ENCODE peak calls at places on chromosome 9, in eight cellular contexts. Y is cardiac fibroblast; C is CD8-positive, alpha-beta T cell; H is GM12865; N is NB4; U is cardiac muscle cell; T is MCF 10A; A is AG04450. E is an unnamed sample.

GRCh38 chr9:89247431-89248370 is 63.3 kb upstream of the CKS2 start:
- DNase-seq in Y (peak; percentile 56), C (no peak), A (no peak), H (no peak), U (no peak), T (peak; percentile 58), N (peak; percentile 11), E (no peak)

GRCh38 chr9:91134608-91135007 is 227.1 kb downstream of the AUH start:
- DNase-seq in U (no peak), A (no peak), H (no peak), C (no peak), N (no peak), T (no peak), Y (no peak), E (no peak)

GRCh38 chr9:104586496-104587180 is 12.6 kb downstream of the OR13C5 start:
- DNase-seq in T (peak; percentile 63), N (no peak), U (no peak), A (no peak), Y (peak; percentile 54), C (no peak), H (no peak), E (no peak)

GRCh38 chr9:129175515-129175824 is 2.6 kb downstream of the IER5L start:
- DNase-seq in Y (no peak), H (no peak), N (no peak), U (no peak), A (no peak), T (no peak), C (no peak), E (no peak)

GRCh38 chr9:5857928-5858327 is 25.0 kb upstream of the ERMP1 start:
- DNase-seq in T (no peak), A (no peak), H (no peak), C (no peak), Y (no peak), U (no peak), N (peak; percentile 86), E (no peak)

GRCh38 chr9:96383165-96383939 is at the start of gene SLC35D2:
- DNase-seq in H (peak; percentile 35), Y (peak; percentile 55), C (peak; percentile 1), A (no peak), N (no peak), T (peak; percentile 63), U (peak; percentile 83), E (peak; percentile 75)

GRCh38 chr9:96256800-96257199 is 45.2 kb downstream of the HSD17B3 start:
- DNase-seq in C (no peak), N (peak; percentile 60), A (no peak), H (no peak), Y (no peak), T (peak; percentile 87), U (no peak), E (no peak)

GRCh38 chr9:126317513-126317912 is 9.1 kb upstream of the MVB12B start:
- DNase-seq in H (no peak), N (peak; percentile 62), T (no peak), C (peak; percentile 40), A (no peak), Y (peak; percentile 16), U (no peak), E (no peak)

GRCh38 chr9:133371261-133371711 is 4.6 kb downstream of the SURF4 start:
- DNase-seq in N (peak; percentile 59), A (no peak), H (no peak), T (no peak), Y (no peak), U (no peak), C (peak; percentile 52), E (no peak)

GRCh38 chr9:70563437-70564204 is 149.2 kb upstream of the KLF9 start:
- DNase-seq in N (peak; percentile 76), H (peak; percentile 86), C (peak; percentile 24), T (no peak), A (no peak), Y (peak; percentile 60), U (no peak), E (no peak)

GRCh38 chr9:128901379-128901778 is 19.4 kb upstream of the PHYHD1 start:
- DNase-seq in N (no peak), A (no peak), C (no peak), H (no peak), T (no peak), U (no peak), Y (no peak), E (no peak)

GRCh38 chr9:125650271-125650737 is 56.7 kb downstream of the MAPKAP1 start:
- DNase-seq in U (no peak), H (peak; percentile 93), T (peak; percentile 66), Y (peak; percentile 91), A (no peak), C (no peak), N (peak; percentile 86), E (no peak)

GRCh38 chr9:107131108-107131799 is 151.8 kb upstream of the RAD23B start:
- DNase-seq in C (no peak), T (no peak), H (no peak), U (no peak), A (no peak), Y (no peak), N (no peak), E (no peak)

GRCh38 chr9:136606687-136607333 is 55.9 kb upstream of the EGFL7 start:
- DNase-seq in A (no peak), Y (no peak), N (no peak), U (no peak), C (no peak), H (no peak), T (no peak), E (no peak)

GRCh38 chr9:111720170-111720569 is 58.8 kb downstream of the GNG10 start:
- DNase-seq in H (no peak), A (no peak), C (no peak), T (no peak), U (no peak), N (peak; percentile 3), Y (no peak), E (no peak)

GRCh38 chr9:134886413-134886913 is 5.9 kb downstream of the FCN2 start:
- DNase-seq in A (no peak), H (no peak), U (no peak), C (no peak), Y (no peak), N (no peak), T (no peak), E (no peak)

GRCh38 chr9:104682642-104683041 is 11.7 kb upstream of the OR13D1 start:
- DNase-seq in C (no peak), U (peak; percentile 56), H (peak; percentile 54), N (peak; percentile 66), A (peak; percentile 4), Y (peak; percentile 78), T (peak; percentile 78), E (peak; percentile 4)

GRCh38 chr9:109556786-109557185 is 58.7 kb upstream of the PTPN3 start:
- DNase-seq in A (no peak), T (no peak), N (no peak), H (no peak), U (no peak), C (no peak), Y (no peak), E (no peak)

GRCh38 chr9:109557481-109557880 is 59.4 kb upstream of the PTPN3 start:
- DNase-seq in N (no peak), U (no peak), Y (no peak), T (peak; percentile 60), H (no peak), C (no peak), A (no peak), E (no peak)

GRCh38 chr9:109558718-109559151 is 60.6 kb upstream of the PTPN3 start:
- DNase-seq in A (no peak), U (no peak), H (no peak), C (no peak), Y (no peak), T (peak; percentile 30), N (no peak), E (no peak)

GRCh38 chr9:109561137-109561536 is 63.0 kb upstream of the PTPN3 start:
- DNase-seq in N (no peak), T (no peak), A (no peak), U (no peak), H (no peak), Y (no peak), C (no peak), E (no peak)

DNA sequence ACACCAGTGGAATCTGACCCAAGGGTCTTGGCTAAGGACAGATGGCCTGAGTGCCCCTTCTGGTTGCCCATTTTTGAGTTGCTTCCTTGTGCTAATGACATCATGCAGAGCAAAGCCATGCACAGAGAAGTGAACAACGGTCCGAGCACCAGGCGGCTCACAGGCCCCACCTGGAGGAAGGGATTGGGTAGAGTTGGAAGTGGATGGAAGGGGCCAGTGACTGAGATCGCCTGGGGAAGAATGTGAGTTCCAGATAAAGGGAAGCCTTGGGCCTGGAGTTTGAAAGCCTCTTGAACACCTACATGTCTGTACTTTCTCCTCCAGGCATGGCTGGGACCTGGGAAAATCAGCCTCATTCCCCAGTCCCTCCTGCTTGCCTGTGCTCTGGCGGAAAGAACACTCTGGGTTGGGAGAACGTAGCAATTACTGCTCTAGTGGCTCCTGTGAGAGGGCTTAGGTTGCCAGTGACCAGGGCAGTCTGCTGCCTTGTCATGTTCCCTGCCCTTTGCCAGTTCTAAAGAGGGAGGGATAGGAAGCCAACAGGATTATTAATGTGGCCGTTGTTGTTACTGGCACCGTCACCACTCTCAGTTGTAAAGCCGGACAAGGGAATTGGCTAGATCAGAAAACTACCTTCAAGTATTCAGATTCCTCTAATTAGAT is 62.5 kb upstream of the PTPN3 start:
- DNase-seq in T (no peak), Y (no peak), H (no peak), N (peak; percentile 20), U (peak; percentile 26), A (no peak), C (no peak), E (no peak)
- TF ChIP-seq CTCF in T (no peak), Y (no peak), H (no peak), N (peak; percentile 9), U (peak; percentile 7), A (peak; percentile 24), C (no peak), E (peak; percentile 17)

DNA sequence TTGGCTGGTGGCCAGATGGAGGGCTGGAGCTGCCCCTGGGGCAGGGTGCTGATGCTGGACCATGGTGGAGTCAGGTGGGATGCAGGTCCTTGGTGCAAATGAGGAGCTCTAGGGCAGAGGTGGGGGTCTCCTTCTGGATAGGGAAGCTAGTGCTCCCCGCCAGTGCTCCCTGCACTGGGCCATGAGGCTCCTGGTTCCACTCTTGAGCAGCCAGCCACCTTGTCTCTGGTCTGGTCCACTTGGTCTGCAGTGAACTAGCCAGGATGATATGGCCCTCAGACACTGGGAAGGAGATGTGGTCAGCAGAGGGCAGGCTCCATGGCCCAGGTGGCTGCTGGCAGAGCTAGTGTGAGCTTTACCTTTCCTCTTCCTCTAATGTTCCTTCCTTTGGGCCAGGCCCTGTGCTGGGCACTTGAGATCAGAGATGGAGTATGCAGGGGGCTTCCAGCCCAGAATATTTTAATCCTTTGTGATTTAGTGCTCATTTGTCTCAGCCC is 31.5 kb downstream of the COL27A1 start:
- DNase-seq in H (no peak), C (no peak), U (no peak), Y (no peak), A (no peak), N (no peak), T (no peak), E (no peak)
- TF ChIP-seq CTCF in H (no peak), C (no peak), U (no peak), Y (no peak), A (no peak), N (no peak), T (no peak), E (no peak)

GRCh38 chr9:120842685-120843485 is at the start of gene PSMD5:
- DNase-seq in T (peak; percentile 100), A (peak; percentile 100), Y (peak; percentile 100), H (peak; percentile 97), C (peak; percentile 89), N (peak; percentile 99), U (peak; percentile 99), E (peak; percentile 85)
- TF ChIP-seq CTCF in T (no peak), A (no peak), Y (no peak), H (no peak), C (no peak), N (no peak), U (no peak), E (no peak)

GRCh38 chr9:122463828-122464632 is 13.7 kb downstream of the OR1J1 start:
- DNase-seq in U (no peak), C (no peak), Y (peak; percentile 19), H (peak; percentile 63), A (no peak), T (peak; percentile 13), N (peak; percentile 64), E (peak; percentile 11)
- TF ChIP-seq CTCF in U (peak; percentile 25), C (peak; percentile 15), Y (peak; percentile 22), H (peak; percentile 26), A (peak; percentile 19), T (no peak), N (peak; percentile 37), E (no peak)

E was measured in nephron progenitor cell.